ENCODE peak calls at places on chromosomes 2 and 18, in four cellular contexts. One of them, this sample, is unnamed.

GRCh38 chr2:54657664-54658083 is 65.8 kb upstream of the EML6 start:
- DNase-seq in tibial artery: no peak
- DNase-seq in GM10248: peak
- DNase-seq in OCI-M1: peak
- DNase-seq in this sample: peak

GRCh38 chr2:143128681-143129580 is at the start of gene ARHGAP15:
- DNase-seq in tibial artery: no peak
- DNase-seq in GM10248: peak
- DNase-seq in OCI-M1: peak
- DNase-seq in this sample: no peak

GRCh38 chr2:133504566-133505505 is 63.4 kb downstream of the NCKAP5 start:
- DNase-seq in tibial artery: peak
- DNase-seq in GM10248: no peak
- DNase-seq in OCI-M1: no peak
- DNase-seq in this sample: peak

GRCh38 chr2:10471046-10471571 is 23.0 kb upstream of the ODC1 start:
- DNase-seq in tibial artery: peak
- DNase-seq in GM10248: no peak
- DNase-seq in OCI-M1: no peak
- DNase-seq in this sample: no peak

GRCh38 chr2:170770304-170771048 is at the start of gene ERICH2:
- DNase-seq in tibial artery: peak
- DNase-seq in GM10248: peak
- DNase-seq in OCI-M1: peak
- DNase-seq in this sample: peak

GRCh38 chr2:144183744-144184143 is 336.2 kb downstream of the ZEB2 start:
- DNase-seq in tibial artery: no peak
- DNase-seq in GM10248: peak
- DNase-seq in OCI-M1: peak
- DNase-seq in this sample: no peak

GRCh38 chr18:2513616-2514015 is 57.7 kb downstream of the METTL4 start:
- DNase-seq in tibial artery: no peak
- DNase-seq in GM10248: no peak
- DNase-seq in OCI-M1: no peak
- DNase-seq in this sample: no peak

GRCh38 chr2:120678251-120678650 is 57.4 kb upstream of the GLI2 start:
- DNase-seq in tibial artery: no peak
- DNase-seq in GM10248: no peak
- DNase-seq in OCI-M1: no peak
- DNase-seq in this sample: no peak

GRCh38 chr2:172698041-172698863 is 37.4 kb upstream of the RAPGEF4 start:
- DNase-seq in tibial artery: no peak
- DNase-seq in GM10248: peak
- DNase-seq in OCI-M1: peak
- DNase-seq in this sample: peak

GRCh38 chr2:233076749-233077148 is 16.6 kb downstream of the INPP5D start:
- DNase-seq in tibial artery: no peak
- DNase-seq in GM10248: no peak
- DNase-seq in OCI-M1: no peak
- DNase-seq in this sample: no peak

GRCh38 chr2:232353096-232353495 is 25.5 kb upstream of the ALPP start:
- DNase-seq in tibial artery: no peak
- DNase-seq in GM10248: no peak
- DNase-seq in OCI-M1: no peak
- DNase-seq in this sample: no peak

GRCh38 chr2:222671259-222672067 is at the start of gene MOGAT1:
- DNase-seq in tibial artery: peak
- DNase-seq in GM10248: peak
- DNase-seq in OCI-M1: no peak
- DNase-seq in this sample: no peak

GRCh38 chr2:118847447-118848172 is at the start of gene EN1:
- DNase-seq in tibial artery: no peak
- DNase-seq in GM10248: no peak
- DNase-seq in OCI-M1: no peak
- DNase-seq in this sample: no peak

GRCh38 chr2:84900951-84901350 is 4.5 kb upstream of the TMSB10 start:
- DNase-seq in tibial artery: no peak
- DNase-seq in GM10248: no peak
- DNase-seq in OCI-M1: no peak
- DNase-seq in this sample: no peak

GRCh38 chr18:77096936-77097886 is 35.4 kb downstream of the MBP start:
- DNase-seq in tibial artery: no peak
- DNase-seq in GM10248: no peak
- DNase-seq in OCI-M1: no peak
- DNase-seq in this sample: no peak

GRCh38 chr18:58208207-58208944 is 164.3 kb downstream of the NEDD4L start:
- DNase-seq in tibial artery: no peak
- DNase-seq in GM10248: no peak
- DNase-seq in OCI-M1: peak
- DNase-seq in this sample: peak

GRCh38 chr2:46305177-46305576 is 8.0 kb downstream of the EPAS1 start:
- DNase-seq in tibial artery: no peak
- DNase-seq in GM10248: no peak
- DNase-seq in OCI-M1: no peak
- DNase-seq in this sample: no peak

GRCh38 chr2:26993768-26994167 is 23.3 kb downstream of the MAPRE3 start:
- DNase-seq in tibial artery: no peak
- DNase-seq in GM10248: no peak
- DNase-seq in OCI-M1: peak
- DNase-seq in this sample: no peak